ENCODE peak calls at places on chromosomes 2 and 18, in four cellular contexts. C is AG09309, Z is NCI-H2081, H is cardiac fibroblast. K is an unnamed sample.
A peak's percentile ranks its signal among the peaks of the same experiment; 100 is the strongest.

GRCh38 chr18:55328301-55328700 is 259.7 kb downstream of the TCF4 start:
- DNase-seq in C (no peak), Z (no peak), H (peak; percentile 85), K (no peak)

GRCh38 chr2:28437918-28438317 is 45.3 kb downstream of the FOSL2 start:
- DNase-seq in C (no peak), Z (no peak), H (no peak), K (no peak)

GRCh38 chr2:784753-785152 is 107.5 kb upstream of the TMEM18 start:
- DNase-seq in C (no peak), Z (no peak), H (no peak), K (no peak)

GRCh38 chr2:218028189-218028495 is 25.3 kb upstream of the TNS1 start:
- DNase-seq in C (no peak), Z (no peak), H (no peak), K (no peak)

GRCh38 chr18:59874166-59874565 is 25.6 kb upstream of the PMAIP1 start:
- DNase-seq in C (peak; percentile 62), Z (no peak), H (peak; percentile 94), K (no peak)

GRCh38 chr18:44079602-44080001 is 601.1 kb upstream of the SETBP1 start:
- DNase-seq in C (peak; percentile 41), Z (no peak), H (peak; percentile 81), K (no peak)

GRCh38 chr18:57803119-57803969 is at the start of gene ATP8B1:
- DNase-seq in C (no peak), Z (peak; percentile 45), H (peak; percentile 77), K (no peak)

GRCh38 chr2:33015421-33016142 is 68.8 kb downstream of the LTBP1 start:
- DNase-seq in C (peak; percentile 51), Z (no peak), H (peak; percentile 87), K (no peak)

GRCh38 chr18:22816266-22817176 is 116.6 kb upstream of the RBBP8 start:
- DNase-seq in C (no peak), Z (no peak), H (no peak), K (no peak)

GRCh38 chr2:9554841-9555337 is 741 bp downstream of the ADAM17 start:
- DNase-seq in C (peak; percentile 62), Z (no peak), H (peak; percentile 89), K (peak; percentile 63)

GRCh38 chr2:174004900-174005605 is 39.9 kb upstream of the SP3 start:
- DNase-seq in C (no peak), Z (no peak), H (peak; percentile 85), K (no peak)

GRCh38 chr18:74141638-74142037 is 6.0 kb downstream of the FBXO15 start:
- DNase-seq in C (no peak), Z (no peak), H (no peak), K (no peak)

GRCh38 chr18:2655153-2655953 is at the start of gene SMCHD1:
- DNase-seq in C (no peak), Z (peak; percentile 83), H (peak; percentile 74), K (peak; percentile 88)

GRCh38 chr2:50995610-50996009 is 36.3 kb downstream of the NRXN1 start:
- DNase-seq in C (no peak), Z (no peak), H (peak; percentile 51), K (no peak)